ENCODE peak calls at places on chromosome 3, in four cellular contexts. A, C, K and Q are unnamed samples. For H3K79me1, the result is how much of the 10 kb centered on the place peaks cover.

GRCh38 chr3:159236306-159236705 is 434.5 kb downstream of the MFSD1 start:
- DNase-seq in C (no peak), A (no peak), K (no peak), Q (no peak)

GRCh38 chr3:38907426-38907825 is 91.4 kb upstream of the SCN10A start:
- DNase-seq in C (no peak), A (no peak), K (peak), Q (no peak)

GRCh38 chr3:134035836-134036235 is 6.1 kb upstream of the SLCO2A1 start:
- DNase-seq in C (no peak), A (no peak), K (no peak), Q (no peak)

GRCh38 chr3:140148824-140149390 is 213.9 kb downstream of the CLSTN2 start:
- DNase-seq in K (no peak), A (no peak), C (no peak), Q (no peak)

GRCh38 chr3:189902230-189903186 is 218.2 kb downstream of the P3H2 start:
- DNase-seq in A (no peak), C (no peak), K (peak), Q (no peak)

GRCh38 chr3:71547254-71548198 is 36.0 kb downstream of the FOXP1 start:
- DNase-seq in A (no peak), K (no peak), C (no peak), Q (no peak)

GRCh38 chr3:115428825-115429224 is 194.5 kb upstream of the GAP43 start:
- DNase-seq in A (peak), K (peak), C (no peak), Q (no peak)

GRCh38 chr3:50003766-50004278 is 63.9 kb downstream of the RBM6 start:
- DNase-seq in C (no peak), A (peak), K (peak), Q (no peak)

GRCh38 chr3:38576131-38577088 is 73.1 kb downstream of the SCN5A start:
- DNase-seq in K (no peak), A (no peak), C (no peak), Q (no peak)

GRCh38 chr3:139252719-139253118 is 91.1 kb upstream of the MRPS22 start:
- DNase-seq in A (no peak), K (no peak), C (no peak), Q (no peak)

GRCh38 chr3:37465174-37465573 is 290.8 kb upstream of the LRRFIP2 start:
- DNase-seq in A (no peak), K (no peak), C (no peak), Q (no peak)

GRCh38 chr3:10289077-10289476 is 3.7 kb downstream of the GHRL start:
- DNase-seq in A (no peak), K (no peak), C (no peak), Q (no peak)

GRCh38 chr3:76941376-76941775 is 98.5 kb upstream of the ROBO2 start:
- DNase-seq in C (no peak), A (no peak), K (no peak), Q (no peak)

GRCh38 chr3:125440559-125440955 is 65.4 kb upstream of the ZNF148 start:
- DNase-seq in C (no peak), K (no peak), A (peak), Q (no peak)

GRCh38 chr3:130662407-130663028 is 84.1 kb downstream of the PIK3R4 start:
- DNase-seq in A (no peak), K (no peak), C (no peak), Q (no peak)

GRCh38 chr3:58404396-58404795 is 29.2 kb downstream of the PDHB start:
- DNase-seq in A (no peak), K (peak), C (no peak), Q (no peak)

GRCh38 chr3:195219351-195220045 is 51.5 kb downstream of the XXYLT1 start:
- DNase-seq in A (no peak), C (no peak), K (no peak), Q (peak)

GRCh38 chr3:132606085-132606484 is 9.0 kb downstream of the ACKR4 start:
- DNase-seq in K (peak), A (peak), C (no peak), Q (peak)

GRCh38 chr3:197417451-197417850 is 119.0 kb upstream of the DLG1 start:
- DNase-seq in A (no peak), K (peak), C (no peak), Q (no peak)

GRCh38 chr3:193078996-193079731 is 161.5 kb upstream of the MB21D2 start:
- DNase-seq in K (no peak), A (peak), C (peak), Q (no peak)

GRCh38 chr3:167729591-167729990 is 5.1 kb downstream of the PDCD10 start:
- DNase-seq in A (no peak), C (no peak), K (no peak), Q (no peak)

GRCh38 chr3:160226026-160226739 is 961 bp downstream of the C3orf80 start:
- DNase-seq in C (peak), A (peak), K (no peak), Q (no peak)

GRCh38 chr3:12286927-12287726 is 1.7 kb upstream of the PPARG start:
- DNase-seq in A (peak), K (no peak), C (no peak), Q (peak)

GRCh38 chr3:17535173-17535730 is 207.2 kb downstream of the TBC1D5 start:
- DNase-seq in K (no peak), A (no peak), C (no peak), Q (no peak)

GRCh38 chr3:105806361-105806760 is 62.5 kb downstream of the CBLB start:
- DNase-seq in C (no peak), A (no peak), K (peak), Q (no peak)

GRCh38 chr3:45607790-45608189 is 13.2 kb downstream of the LIMD1 start:
- DNase-seq in A (peak), C (no peak), K (peak), Q (no peak)

GRCh38 chr3:5813521-5813920 is 626.0 kb downstream of the EDEM1 start:
- DNase-seq in C (no peak), A (no peak), K (no peak), Q (no peak)

GRCh38 chr3:129103296-129103695 is 18.3 kb downstream of the RAB43 start:
- DNase-seq in K (no peak), A (no peak), C (no peak), Q (no peak)
- H3K79me1 ChIP-seq in K (half or more), A (under half), C (under half), Q (under half)

GRCh38 chr3:127761101-127761802 is 61.1 kb downstream of the MGLL start:
- DNase-seq in K (no peak), C (no peak), A (no peak), Q (no peak)
- H3K4me3 ChIP-seq in K (no peak), C (no peak), A (no peak), Q (no peak)

GRCh38 chr3:64441861-64442260 is 216.6 kb upstream of the PRICKLE2 start:
- DNase-seq in C (no peak), K (peak), A (no peak), Q (no peak)
- H3K9ac ChIP-seq in C (no peak), K (peak), A (no peak), Q (no peak)

GRCh38 chr3:126718506-126719445 is 14.7 kb downstream of the CHCHD6 start:
- DNase-seq in C (no peak), K (no peak), A (no peak), Q (no peak)

GRCh38 chr3:126715432-126715831 is 11.4 kb downstream of the CHCHD6 start:
- DNase-seq in K (no peak), A (no peak), C (no peak), Q (peak)

GRCh38 chr3:126714296-126714900 is 10.4 kb downstream of the CHCHD6 start:
- DNase-seq in K (no peak), C (no peak), A (no peak), Q (no peak)

GRCh38 chr3:126714921-126715320 is 10.9 kb downstream of the CHCHD6 start:
- DNase-seq in A (no peak), K (no peak), C (no peak), Q (no peak)

GRCh38 chr3:126716057-126716456 is 12.0 kb downstream of the CHCHD6 start:
- DNase-seq in A (no peak), K (no peak), C (no peak), Q (no peak)
- H3K79me1 ChIP-seq in A (under half), K (under half), C (under half), Q (under half)

GRCh38 chr3:32836601-32837000 is 18.8 kb downstream of the TRIM71 start:
- DNase-seq in K (no peak), C (no peak), A (no peak), Q (peak)
- H3K4me3 ChIP-seq in K (no peak), C (no peak), A (no peak), Q (no peak)

DNA sequence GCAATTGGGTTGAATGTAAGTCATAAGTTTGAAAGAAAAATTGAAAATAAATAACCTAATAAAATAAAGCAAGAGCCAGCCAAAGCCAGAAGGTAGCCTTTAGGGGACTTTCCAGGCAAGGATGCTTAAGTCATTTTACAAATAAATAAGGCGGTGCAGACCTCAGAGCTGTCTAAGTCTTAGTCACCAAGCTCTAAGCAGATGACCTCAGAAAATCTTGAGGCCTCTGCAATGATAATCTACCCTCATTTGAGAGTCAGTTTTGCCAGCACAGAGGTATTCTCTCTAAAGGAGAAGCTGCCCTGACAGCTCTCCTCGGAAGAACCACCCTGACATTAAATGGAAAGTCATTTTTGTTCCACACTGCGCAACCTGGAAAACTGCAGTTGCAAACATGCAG is 113.9 kb downstream of the OXNAD1 start:
- DNase-seq in C (no peak), K (peak), A (no peak), Q (no peak)
- H3K9ac ChIP-seq in C (no peak), K (no peak), A (no peak), Q (no peak)